ENCODE peak calls at places on chromosomes 11 and 22, in seven cellular contexts. I, T, H, J, V, F and C are unnamed samples.

GRCh38 chr22:38233427-38233826 is 31.6 kb downstream of the MAFF start:
- DNase-seq in I (no peak), T (no peak), H (no peak), J (no peak), V (no peak), F (no peak), C (no peak)

GRCh38 chr11:130522284-130522961 is 74.0 kb downstream of the ADAMTS15 start:
- DNase-seq in I (peak), T (no peak), H (peak), J (peak), V (peak), F (peak), C (no peak)

GRCh38 chr11:119540370-119541125 is 117.6 kb upstream of the THY1 start:
- DNase-seq in I (no peak), T (no peak), H (no peak), J (no peak), V (no peak), F (no peak), C (peak)

GRCh38 chr22:36386900-36387663 is 685 bp downstream of the MYH9 start:
- DNase-seq in I (no peak), T (peak), H (no peak), J (no peak), V (no peak), F (peak), C (peak)

GRCh38 chr11:34601085-34601444 is 19.8 kb upstream of the EHF start:
- DNase-seq in I (no peak), T (no peak), H (no peak), J (no peak), V (no peak), F (no peak), C (no peak)

GRCh38 chr11:124758355-124759267 is 3.5 kb downstream of the ESAM start:
- DNase-seq in I (peak), T (peak), H (no peak), J (peak), V (peak), F (no peak), C (peak)

GRCh38 chr22:24030186-24030702 is 19.1 kb downstream of the CABIN1 start:
- DNase-seq in I (no peak), T (no peak), H (no peak), J (no peak), V (no peak), F (no peak), C (no peak)

GRCh38 chr22:47540011-47540410 is 777.6 kb downstream of the TBC1D22A start:
- DNase-seq in I (no peak), T (no peak), H (no peak), J (no peak), V (no peak), F (no peak), C (no peak)

GRCh38 chr22:22463855-22464540 is 44.5 kb downstream of the ZNF280B start:
- DNase-seq in I (peak), T (peak), H (no peak), J (peak), V (no peak), F (peak), C (peak)

GRCh38 chr22:38258895-38259294 is 13.9 kb downstream of the TMEM184B start:
- DNase-seq in I (no peak), T (no peak), H (no peak), J (no peak), V (no peak), F (no peak), C (no peak)

GRCh38 chr11:61141601-61142028 is 19.6 kb downstream of the VPS37C start:
- DNase-seq in I (no peak), T (peak), H (no peak), J (no peak), V (no peak), F (no peak), C (no peak)

GRCh38 chr11:22635689-22636088 is 10.1 kb upstream of the FANCF start:
- DNase-seq in I (no peak), T (no peak), H (no peak), J (no peak), V (no peak), F (no peak), C (no peak)

GRCh38 chr11:5123802-5124521 is 14.2 kb downstream of the OR52A5 start:
- DNase-seq in I (peak), T (peak), H (no peak), J (peak), V (peak), F (peak), C (peak)

GRCh38 chr11:69825037-69825834 is 6.0 kb upstream of the FGF3 start:
- DNase-seq in I (no peak), T (no peak), H (no peak), J (peak), V (no peak), F (no peak), C (no peak)

GRCh38 chr11:83007909-83008580 is 63.7 kb downstream of the RAB30 start:
- DNase-seq in I (no peak), T (peak), H (no peak), J (no peak), V (no peak), F (no peak), C (peak)

GRCh38 chr11:8233691-8234424 is 29.8 kb downstream of the LMO1 start:
- DNase-seq in I (no peak), T (no peak), H (peak), J (peak), V (no peak), F (no peak), C (no peak)

GRCh38 chr22:31828739-31829138 is 74.9 kb downstream of the DEPDC5 start:
- DNase-seq in I (no peak), T (peak), H (no peak), J (no peak), V (no peak), F (no peak), C (no peak)

GRCh38 chr22:35777335-35777975 is 59.8 kb downstream of the APOL5 start:
- DNase-seq in I (peak), T (no peak), H (peak), J (no peak), V (no peak), F (no peak), C (no peak)

GRCh38 chr22:42475122-42475521 is 42.9 kb upstream of the NFAM1 start:
- DNase-seq in I (no peak), T (no peak), H (no peak), J (no peak), V (no peak), F (no peak), C (no peak)

GRCh38 chr11:109791337-109791736 is 301.9 kb upstream of the ZC3H12C start:
- DNase-seq in I (no peak), T (no peak), H (no peak), J (no peak), V (no peak), F (no peak), C (no peak)
- TF ChIP-seq CTCF in I (no peak), T (no peak), H (no peak), J (no peak), V (no peak), F (no peak), C (no peak)

DNA sequence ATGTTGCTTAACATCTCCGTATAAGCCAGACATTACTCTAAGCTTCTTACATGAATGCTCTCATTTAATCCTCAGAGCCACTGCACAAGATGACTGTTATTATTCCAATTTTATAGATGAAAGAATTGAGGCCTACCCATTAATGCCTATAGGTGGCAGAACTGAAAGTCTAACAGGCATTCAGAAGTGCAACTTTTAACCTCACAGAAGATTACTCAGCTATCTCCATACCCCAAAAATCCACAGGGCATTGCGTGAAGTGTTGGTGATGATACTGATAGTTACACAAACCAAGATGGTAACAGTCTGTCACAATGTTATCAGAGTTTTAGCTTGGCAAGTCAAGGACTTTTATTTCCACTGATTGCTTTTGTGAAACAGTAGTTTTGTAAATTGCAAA is 130.5 kb downstream of the ARHGAP42 start:
- DNase-seq in I (no peak), T (no peak), H (no peak), J (no peak), V (no peak), F (no peak), C (no peak)
- TF ChIP-seq CTCF in I (peak), T (no peak), H (no peak), J (no peak), V (no peak), F (no peak), C (no peak)

GRCh38 chr22:26321469-26321913 is 107.6 kb upstream of the ASPHD2 start:
- DNase-seq in I (peak), T (no peak), H (no peak), J (no peak), V (peak), F (no peak), C (no peak)

GRCh38 chr22:26316732-26317131 is 112.3 kb upstream of the ASPHD2 start:
- DNase-seq in I (no peak), T (no peak), H (no peak), J (no peak), V (no peak), F (no peak), C (no peak)

GRCh38 chr22:26322179-26322905 is 106.7 kb upstream of the ASPHD2 start:
- DNase-seq in I (peak), T (no peak), H (peak), J (no peak), V (no peak), F (no peak), C (no peak)

GRCh38 chr22:26320469-26320868 is 108.6 kb upstream of the ASPHD2 start:
- DNase-seq in I (no peak), T (no peak), H (no peak), J (no peak), V (peak), F (no peak), C (no peak)

GRCh38 chr22:26318975-26319374 is 110.1 kb upstream of the ASPHD2 start:
- DNase-seq in I (peak), T (peak), H (no peak), J (no peak), V (no peak), F (no peak), C (no peak)
- TF ChIP-seq CTCF in I (peak), T (peak), H (peak), J (no peak), V (no peak), F (no peak), C (peak)

DNA sequence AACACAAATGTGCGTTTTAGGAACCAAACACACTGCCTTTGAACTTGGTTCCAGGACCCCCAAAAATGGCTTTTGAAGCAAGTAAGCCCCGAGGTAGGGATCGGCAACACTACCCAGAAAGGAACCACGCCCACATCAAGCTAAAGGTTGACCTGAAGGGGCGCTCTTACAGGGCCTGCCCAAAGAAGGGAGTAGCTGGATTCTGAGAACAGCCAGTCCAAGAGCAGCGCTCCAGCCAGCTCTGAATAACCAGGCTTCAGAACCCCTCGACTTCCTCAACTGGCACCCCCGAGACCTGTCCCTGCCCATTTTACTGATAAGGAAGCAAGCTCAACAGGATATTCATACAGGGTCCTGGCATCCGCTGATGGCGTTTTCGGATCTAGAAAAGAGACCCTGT is 18.9 kb upstream of the MOB2 start:
- DNase-seq in I (no peak), T (no peak), H (no peak), J (no peak), V (no peak), F (no peak), C (no peak)
- TF ChIP-seq CTCF in I (peak), T (no peak), H (no peak), J (no peak), V (no peak), F (no peak), C (no peak)

GRCh38 chr11:95231126-95231880 is at the start of gene SESN3:
- DNase-seq in I (peak), T (peak), H (peak), J (peak), V (peak), F (peak), C (peak)
- TF ChIP-seq CTCF in I (no peak), T (no peak), H (no peak), J (no peak), V (no peak), F (no peak), C (no peak)